ENCODE peak calls at places on chromosomes 11 and 22, in four cellular contexts. J is uterus, F is right atrium auricular region, R is cardiac muscle cell. V is an unnamed sample.

GRCh38 chr11:70075836-70076235 is 2.3 kb upstream of the ANO1 start:
- DNase-seq in J (no peak), F (no peak), R (no peak), V (no peak)

GRCh38 chr11:96111308-96111707 is 187.4 kb upstream of the MTMR2 start:
- DNase-seq in R (no peak), J (no peak), F (no peak), V (no peak)

GRCh38 chr11:72684236-72684912 is 10.2 kb upstream of the PDE2A start:
- DNase-seq in J (peak; percentile 68), R (peak; percentile 50), F (peak; percentile 89), V (peak; percentile 90)

GRCh38 chr11:68819362-68819761 is 22.4 kb downstream of the CPT1A start:
- DNase-seq in R (no peak), J (no peak), F (no peak), V (no peak)

GRCh38 chr11:40688369-40688768 is 771.1 kb downstream of the LRRC4C start:
- DNase-seq in R (no peak), J (no peak), F (no peak), V (no peak)

GRCh38 chr11:56783448-56784041 is 35.0 kb upstream of the OR9G4 start:
- DNase-seq in J (no peak), R (peak; percentile 72), F (no peak), V (peak; percentile 44)

GRCh38 chr11:86696004-86696403 is 23.6 kb upstream of the ME3 start:
- DNase-seq in F (no peak), J (no peak), R (peak; percentile 95), V (peak; percentile 91)

GRCh38 chr11:19768815-19769214 is 56.2 kb downstream of the NAV2 start:
- DNase-seq in J (no peak), F (no peak), R (no peak), V (no peak)

GRCh38 chr11:47552581-47553416 is at the start of gene CELF1:
- DNase-seq in F (peak; percentile 89), R (peak; percentile 94), J (peak; percentile 89), V (peak; percentile 77)

GRCh38 chr11:47550288-47551052 is 2.5 kb downstream of the CELF1 start:
- DNase-seq in F (no peak), J (no peak), R (no peak), V (no peak)

GRCh38 chr11:47551086-47551485 is 1.8 kb downstream of the CELF1 start:
- DNase-seq in R (peak; percentile 47), J (no peak), F (no peak), V (no peak)

GRCh38 chr11:47552086-47552580 is 799 bp downstream of the CELF1 start:
- DNase-seq in R (peak; percentile 66), F (no peak), J (peak; percentile 25), V (peak; percentile 20)

GRCh38 chr11:47553417-47553746 is 450 bp upstream of the CELF1 start:
- DNase-seq in R (peak; percentile 58), F (peak; percentile 60), J (no peak), V (no peak)
- TF ChIP-seq CTCF in R (no peak), F (peak; percentile 10), J (no peak), V (peak; percentile 42)

GRCh38 chr11:794013-794765 is 3.9 kb downstream of the SLC25A22 start:
- DNase-seq in R (no peak), J (no peak), F (no peak), V (no peak)
- H3K27ac ChIP-seq in R (no peak overlapping the region), J (no peak overlapping the region), F (no peak overlapping the region), V (peak overlapping the region; percentile 96)

GRCh38 chr11:34065505-34066203 is 14.1 kb downstream of the CAPRIN1 start:
- DNase-seq in F (no peak), J (no peak), R (no peak), V (no peak)
- TF ChIP-seq CTCF in F (no peak), J (no peak), R (no peak), V (no peak)

GRCh38 chr22:23673826-23674690 is 16.8 kb upstream of the RGL4 start:
- DNase-seq in J (no peak), F (no peak), R (no peak), V (no peak)

GRCh38 chr22:23675502-23676415 is 15.1 kb upstream of the RGL4 start:
- DNase-seq in J (no peak), R (no peak), F (no peak), V (no peak)

DNA sequence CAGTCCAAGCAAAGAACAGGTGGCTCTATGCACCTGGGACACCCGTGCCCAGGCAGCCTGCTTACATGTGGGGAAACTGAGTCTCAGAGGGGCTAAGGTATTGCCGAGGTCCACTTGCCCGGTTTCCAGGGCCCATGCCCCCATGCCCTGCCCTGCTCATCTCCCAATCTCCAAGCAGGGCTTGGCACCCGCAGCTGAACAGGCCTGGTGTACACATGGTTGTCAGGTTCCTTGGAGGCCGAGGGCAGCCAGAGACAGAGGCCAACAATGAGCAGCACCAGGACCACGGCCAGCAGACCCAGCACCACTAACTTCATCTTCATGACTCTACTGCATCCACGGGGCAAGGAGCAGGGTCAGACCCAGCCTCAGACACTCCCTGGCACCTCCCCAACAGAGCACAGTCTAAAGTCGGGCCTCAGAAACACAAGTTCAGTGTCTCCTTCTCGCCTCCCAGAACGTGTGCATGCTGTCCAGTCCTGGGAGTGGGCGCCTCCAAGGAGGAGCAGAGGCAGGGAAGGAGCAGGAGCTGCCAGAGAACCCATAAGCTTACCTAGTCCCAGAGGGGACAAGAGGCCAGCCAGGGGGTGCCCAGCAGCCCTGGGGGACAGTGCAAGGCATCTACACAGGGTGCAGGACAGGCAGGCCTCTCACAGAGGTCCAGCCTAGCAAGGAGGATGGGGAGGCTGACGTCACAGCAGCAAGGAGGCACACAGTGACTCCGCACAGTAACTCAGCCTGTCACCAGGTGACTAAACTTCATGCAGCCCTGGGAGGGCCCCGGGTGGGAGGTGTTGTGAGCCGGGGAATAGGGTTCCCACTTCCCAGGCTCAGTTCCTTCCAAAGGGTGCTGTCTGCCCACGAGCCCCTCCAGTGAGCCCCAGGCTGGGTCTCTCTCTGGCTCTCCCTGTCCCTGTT is 20.2 kb upstream of the RGL4 start:
- DNase-seq in R (no peak), F (no peak), J (no peak), V (no peak)
- H3K27ac ChIP-seq in R (no peak overlapping the region), F (no peak overlapping the region), J (no peak overlapping the region), V (no peak overlapping the region)

GRCh38 chr11:32331792-32332191 is 103.5 kb downstream of the WT1 start:
- DNase-seq in J (no peak), R (no peak), F (no peak), V (no peak)

GRCh38 chr11:32334822-32335221 is 100.5 kb downstream of the WT1 start:
- DNase-seq in F (no peak), R (no peak), J (no peak), V (no peak)

GRCh38 chr11:32332990-32333334 is 102.4 kb downstream of the WT1 start:
- DNase-seq in R (no peak), F (no peak), J (no peak), V (no peak)

GRCh38 chr11:32331098-32331497 is 104.2 kb downstream of the WT1 start:
- DNase-seq in R (peak; percentile 73), J (no peak), F (no peak), V (no peak)

GRCh38 chr11:32333335-32333991 is 101.9 kb downstream of the WT1 start:
- DNase-seq in R (peak; percentile 76), F (peak; percentile 73), J (peak; percentile 85), V (no peak)
- TF ChIP-seq CTCF in R (peak; percentile 62), F (no peak), J (peak; percentile 47), V (peak; percentile 39)

DNA sequence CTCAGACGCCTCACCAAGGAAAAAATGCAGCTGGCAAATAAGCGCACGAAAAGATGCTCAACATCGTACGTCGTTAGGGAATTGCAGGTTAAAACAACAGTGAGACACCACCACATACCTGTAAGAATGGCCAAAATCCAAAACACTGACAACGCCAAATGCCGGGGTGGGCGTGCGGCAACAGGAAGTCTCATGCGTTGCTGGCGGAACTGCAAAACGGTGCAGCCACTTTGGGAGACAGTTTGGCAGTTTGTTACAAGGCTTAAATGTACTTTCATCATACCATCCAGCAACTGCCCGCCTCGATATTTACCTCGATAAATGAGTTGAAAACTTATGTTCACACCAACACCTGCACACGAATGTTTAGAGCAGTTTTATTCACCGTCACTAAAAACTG is 7.5 kb upstream of the CTSD start:
- DNase-seq in J (no peak), F (no peak), R (no peak), V (no peak)
- H3K27ac ChIP-seq in J (no peak overlapping the region), F (no peak overlapping the region), R (no peak overlapping the region), V (peak overlapping the region; percentile 94)

DNA sequence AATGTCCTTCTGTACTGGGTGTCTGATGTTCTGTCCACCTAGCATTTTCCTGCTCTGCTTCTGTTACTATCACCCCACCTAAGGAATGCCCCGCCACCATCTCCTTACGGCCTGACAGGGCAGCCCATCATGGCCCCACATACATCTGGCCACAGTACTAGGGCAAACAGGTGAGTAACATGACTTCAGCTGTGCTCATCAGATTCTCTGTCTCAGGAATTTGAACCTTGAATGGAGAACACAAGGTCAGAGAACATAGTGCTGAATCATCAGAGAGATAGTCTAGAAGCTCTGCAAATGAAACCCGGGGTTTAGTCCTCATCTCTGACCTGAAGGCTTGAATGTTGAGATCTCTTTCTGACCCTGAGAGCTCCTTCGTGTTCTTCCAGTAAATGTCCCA is 32.4 kb downstream of the ZC3H12C start:
- DNase-seq in J (no peak), R (peak; percentile 80), F (no peak), V (peak; percentile 19)
- TF ChIP-seq CTCF in J (no peak), R (no peak), F (no peak), V (no peak)

V was measured in RWPE1.